ENCODE peak calls at places on chromosome 14, in six cellular contexts. One of them, this sample, is unnamed.

GRCh38 chr14:33836203-33836894 is 114.5 kb downstream of the EGLN3 start:
- ATAC-seq in A549: no peak
- ATAC-seq in HepG2: no peak
- ATAC-seq in K562: peak
- ATAC-seq in upper lobe of left lung: no peak
- ATAC-seq in GM12878: no peak
- ATAC-seq in this sample: no peak

GRCh38 chr14:78611031-78611430 is 440.9 kb downstream of the NRXN3 start:
- ATAC-seq in upper lobe of left lung: no peak
- ATAC-seq in K562: no peak
- ATAC-seq in GM12878: no peak
- ATAC-seq in HepG2: no peak
- ATAC-seq in A549: no peak
- ATAC-seq in this sample: no peak

GRCh38 chr14:99733551-99734405 is 49.7 kb downstream of the CYP46A1 start:
- ATAC-seq in A549: no peak
- ATAC-seq in HepG2: no peak
- ATAC-seq in GM12878: no peak
- ATAC-seq in upper lobe of left lung: no peak
- ATAC-seq in K562: peak
- ATAC-seq in this sample: no peak

GRCh38 chr14:45716506-45716905 is 463.5 kb upstream of the MIS18BP1 start:
- ATAC-seq in A549: peak
- ATAC-seq in GM12878: no peak
- ATAC-seq in upper lobe of left lung: no peak
- ATAC-seq in HepG2: peak
- ATAC-seq in K562: no peak
- ATAC-seq in this sample: no peak

GRCh38 chr14:23513005-23513412 is 38.6 kb downstream of the ZFHX2 start:
- ATAC-seq in A549: no peak
- ATAC-seq in HepG2: no peak
- ATAC-seq in upper lobe of left lung: no peak
- ATAC-seq in GM12878: no peak
- ATAC-seq in K562: no peak
- ATAC-seq in this sample: no peak

GRCh38 chr14:103408491-103409155 is 23.4 kb downstream of the MARK3 start:
- ATAC-seq in GM12878: no peak
- ATAC-seq in A549: no peak
- ATAC-seq in HepG2: no peak
- ATAC-seq in K562: peak
- ATAC-seq in upper lobe of left lung: no peak
- ATAC-seq in this sample: no peak

GRCh38 chr14:56945291-56945690 is 135.0 kb upstream of the OTX2 start:
- ATAC-seq in HepG2: no peak
- ATAC-seq in GM12878: no peak
- ATAC-seq in K562: no peak
- ATAC-seq in A549: no peak
- ATAC-seq in upper lobe of left lung: no peak
- ATAC-seq in this sample: no peak

GRCh38 chr14:100569734-100570251 is 17.4 kb downstream of the BEGAIN start:
- ATAC-seq in A549: no peak
- ATAC-seq in upper lobe of left lung: no peak
- ATAC-seq in HepG2: no peak
- ATAC-seq in K562: no peak
- ATAC-seq in GM12878: no peak
- ATAC-seq in this sample: no peak

GRCh38 chr14:80344208-80344607 is 132.9 kb upstream of the DIO2 start:
- ATAC-seq in A549: no peak
- ATAC-seq in upper lobe of left lung: no peak
- ATAC-seq in HepG2: no peak
- ATAC-seq in K562: no peak
- ATAC-seq in GM12878: no peak
- ATAC-seq in this sample: no peak

GRCh38 chr14:54673193-54674121 is 106.5 kb downstream of the SAMD4A start:
- ATAC-seq in HepG2: peak
- ATAC-seq in upper lobe of left lung: no peak
- ATAC-seq in A549: no peak
- ATAC-seq in GM12878: no peak
- ATAC-seq in K562: peak
- ATAC-seq in this sample: peak
- TF ChIP-seq EP300 in HepG2: no peak
- TF ChIP-seq EP300 in upper lobe of left lung: no peak
- TF ChIP-seq EP300 in A549: no peak
- TF ChIP-seq EP300 in GM12878: no peak
- TF ChIP-seq EP300 in K562: no peak
- TF ChIP-seq EP300 in this sample: no peak

GRCh38 chr14:97380539-97380941 is 583.4 kb downstream of the VRK1 start:
- ATAC-seq in A549: no peak
- ATAC-seq in GM12878: no peak
- ATAC-seq in HepG2: no peak
- ATAC-seq in K562: no peak
- ATAC-seq in upper lobe of left lung: no peak
- ATAC-seq in this sample: no peak

GRCh38 chr14:97385727-97386126 is 588.5 kb downstream of the VRK1 start:
- ATAC-seq in GM12878: no peak
- ATAC-seq in HepG2: no peak
- ATAC-seq in A549: no peak
- ATAC-seq in upper lobe of left lung: no peak
- ATAC-seq in K562: no peak
- ATAC-seq in this sample: no peak

GRCh38 chr14:97381309-97381708 is 584.1 kb downstream of the VRK1 start:
- ATAC-seq in upper lobe of left lung: no peak
- ATAC-seq in HepG2: no peak
- ATAC-seq in GM12878: no peak
- ATAC-seq in K562: no peak
- ATAC-seq in A549: no peak
- ATAC-seq in this sample: no peak

GRCh38 chr14:97379091-97379531 is 581.9 kb downstream of the VRK1 start:
- ATAC-seq in HepG2: no peak
- ATAC-seq in A549: no peak
- ATAC-seq in upper lobe of left lung: no peak
- ATAC-seq in K562: no peak
- ATAC-seq in GM12878: no peak
- ATAC-seq in this sample: no peak

DNA sequence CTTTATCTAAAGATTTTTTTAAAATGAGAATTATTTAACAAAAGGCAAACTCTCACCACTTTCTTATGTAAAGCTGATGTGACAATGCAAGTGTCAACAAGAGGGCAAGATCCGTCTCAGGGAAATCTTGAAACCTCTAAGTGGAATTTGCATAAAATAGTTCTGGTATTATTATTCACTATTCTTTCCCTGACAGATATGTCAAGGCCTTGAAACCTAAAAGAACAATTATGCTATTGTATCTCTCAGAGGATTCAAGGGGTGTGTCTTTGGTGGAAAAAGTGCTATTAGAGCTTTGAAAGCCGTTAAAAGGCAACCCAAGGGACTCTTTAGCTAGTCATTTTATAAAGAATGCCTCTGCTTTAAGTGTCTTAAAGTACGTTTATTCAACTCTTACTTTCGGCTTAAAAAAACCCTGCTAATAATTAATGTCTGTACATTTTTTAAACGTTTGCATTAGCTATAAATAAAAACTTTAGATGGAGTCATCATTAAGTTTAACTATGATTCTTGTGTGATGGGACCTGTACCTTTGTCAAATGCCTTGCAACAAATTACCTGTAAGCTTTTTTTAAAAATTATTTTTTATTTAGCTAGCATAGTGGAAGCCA is 585.5 kb downstream of the VRK1 start:
- ATAC-seq in upper lobe of left lung: no peak
- ATAC-seq in A549: no peak
- ATAC-seq in GM12878: peak
- ATAC-seq in K562: no peak
- ATAC-seq in HepG2: no peak
- ATAC-seq in this sample: no peak
- TF ChIP-seq EP300 in upper lobe of left lung: no peak
- TF ChIP-seq EP300 in A549: no peak
- TF ChIP-seq EP300 in GM12878: peak
- TF ChIP-seq EP300 in K562: no peak
- TF ChIP-seq EP300 in HepG2: no peak
- TF ChIP-seq EP300 in this sample: no peak

DNA sequence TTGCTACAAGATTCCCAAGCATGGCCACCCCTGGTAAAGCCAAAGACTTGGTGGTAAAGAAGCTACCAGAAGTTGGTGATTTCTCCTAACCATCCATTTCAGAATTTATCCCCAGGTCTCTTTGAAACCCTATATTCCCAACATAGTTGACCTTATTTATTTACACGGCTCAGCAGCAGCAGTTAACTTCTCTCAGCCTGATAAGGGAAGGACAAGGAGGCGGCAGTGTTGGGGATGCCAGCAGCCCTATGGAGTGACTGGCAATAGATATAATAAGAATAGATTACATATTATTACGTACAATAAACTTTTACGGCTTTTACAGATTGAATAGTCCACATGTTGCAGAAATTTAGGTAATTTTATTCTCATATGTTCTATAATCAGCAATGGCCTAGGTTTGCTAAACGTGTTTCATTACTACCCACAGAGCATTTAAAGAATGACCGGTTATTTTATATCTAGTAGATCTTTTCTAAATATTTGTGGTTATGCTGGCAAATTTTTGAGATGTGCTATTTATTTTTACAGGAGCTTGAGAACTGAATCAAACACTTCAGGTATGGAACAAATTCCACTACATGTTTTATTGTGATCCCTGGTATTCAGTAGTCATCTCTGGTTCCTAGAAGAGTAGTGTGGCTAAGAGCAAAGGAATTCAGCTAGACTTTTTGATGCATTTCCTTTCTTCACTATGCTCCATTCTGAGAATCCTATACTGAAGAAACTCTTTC is 19.8 kb upstream of the PALS1 start:
- ATAC-seq in HepG2: no peak
- ATAC-seq in K562: no peak
- ATAC-seq in A549: peak
- ATAC-seq in GM12878: no peak
- ATAC-seq in upper lobe of left lung: peak
- ATAC-seq in this sample: no peak
- TF ChIP-seq EP300 in HepG2: no peak
- TF ChIP-seq EP300 in K562: no peak
- TF ChIP-seq EP300 in A549: no peak
- TF ChIP-seq EP300 in GM12878: no peak
- TF ChIP-seq EP300 in upper lobe of left lung: no peak
- TF ChIP-seq EP300 in this sample: no peak

DNA sequence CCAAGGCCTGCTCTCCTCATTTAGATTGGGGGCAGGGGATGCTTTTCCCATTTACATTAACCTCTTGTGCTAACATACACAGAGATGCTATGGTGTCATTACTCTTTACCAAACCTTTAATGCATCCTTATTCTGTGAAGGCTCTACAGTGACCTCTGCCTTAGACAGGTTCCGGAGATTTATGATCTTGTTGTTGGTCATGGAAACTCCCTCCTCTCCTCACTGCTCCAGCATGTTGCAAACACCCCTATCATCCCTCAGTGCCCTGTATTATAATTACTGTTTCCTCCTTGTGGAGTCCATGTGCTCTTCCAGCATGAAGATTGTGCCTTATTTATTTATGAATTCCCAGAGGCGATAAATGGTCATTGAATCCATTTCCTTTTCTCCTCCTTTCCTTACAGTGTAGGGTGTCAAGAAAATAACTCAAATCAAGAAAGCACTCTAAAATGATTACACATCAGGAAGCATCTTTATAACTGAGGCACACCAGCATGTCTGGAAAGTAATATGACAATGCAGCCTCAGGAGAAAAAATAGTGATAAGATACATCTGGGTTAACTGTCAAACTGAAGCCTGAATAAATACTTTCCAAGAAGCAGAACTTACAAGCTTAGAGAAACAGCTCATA is 37.8 kb downstream of the RTN1 start:
- ATAC-seq in GM12878: no peak
- ATAC-seq in upper lobe of left lung: no peak
- ATAC-seq in A549: no peak
- ATAC-seq in HepG2: no peak
- ATAC-seq in K562: no peak
- ATAC-seq in this sample: no peak
- TF ChIP-seq EP300 in GM12878: no peak
- TF ChIP-seq EP300 in upper lobe of left lung: no peak
- TF ChIP-seq EP300 in A549: no peak
- TF ChIP-seq EP300 in HepG2: no peak
- TF ChIP-seq EP300 in K562: no peak
- TF ChIP-seq EP300 in this sample: no peak

This sample was measured in gastroesophageal sphincter.